ENCODE peak calls at places on chromosomes 11 and 22, in five cellular contexts. One of them, this sample, is unnamed.

GRCh38 chr11:119091083-119091650 is 6.5 kb downstream of the HMBS start:
- DNase-seq in MCF 10A: no peak
- DNase-seq in GM12865: no peak
- DNase-seq in GM13976: no peak
- DNase-seq in mucosa of descending colon: no peak
- DNase-seq in this sample: no peak

GRCh38 chr22:20205464-20205963 is 54.7 kb upstream of the CCDC188 start:
- DNase-seq in GM13976: no peak
- DNase-seq in MCF 10A: no peak
- DNase-seq in GM12865: no peak
- DNase-seq in mucosa of descending colon: no peak
- DNase-seq in this sample: no peak

GRCh38 chr11:117833401-117833891 is 8.9 kb upstream of the FXYD2 start:
- DNase-seq in mucosa of descending colon: peak; percentile 91
- DNase-seq in GM12865: no peak
- DNase-seq in MCF 10A: peak; percentile 75
- DNase-seq in GM13976: no peak
- DNase-seq in this sample: no peak

GRCh38 chr11:26753738-26754504 is 32.1 kb upstream of the SLC5A12 start:
- DNase-seq in GM12865: peak; percentile 57
- DNase-seq in MCF 10A: peak; percentile 75
- DNase-seq in GM13976: no peak
- DNase-seq in mucosa of descending colon: no peak
- DNase-seq in this sample: peak; percentile 11

GRCh38 chr11:121367434-121367833 is 74.9 kb downstream of the SC5D start:
- DNase-seq in MCF 10A: peak; percentile 16
- DNase-seq in GM13976: peak; percentile 71
- DNase-seq in GM12865: peak; percentile 95
- DNase-seq in mucosa of descending colon: no peak
- DNase-seq in this sample: peak; percentile 16

GRCh38 chr11:79273781-79274180 is 167.0 kb downstream of the TENM4 start:
- DNase-seq in mucosa of descending colon: no peak
- DNase-seq in GM12865: no peak
- DNase-seq in GM13976: no peak
- DNase-seq in MCF 10A: no peak
- DNase-seq in this sample: no peak

GRCh38 chr11:70159612-70160570 is 43.2 kb upstream of the FADD start:
- DNase-seq in GM13976: no peak
- DNase-seq in MCF 10A: peak; percentile 97
- DNase-seq in GM12865: no peak
- DNase-seq in mucosa of descending colon: peak; percentile 77
- DNase-seq in this sample: no peak

GRCh38 chr11:119702261-119702591 is 26.8 kb downstream of the NECTIN1 start:
- DNase-seq in GM13976: no peak
- DNase-seq in mucosa of descending colon: no peak
- DNase-seq in GM12865: no peak
- DNase-seq in MCF 10A: no peak
- DNase-seq in this sample: no peak

GRCh38 chr11:2173761-2174160 is 2.1 kb upstream of the TH start:
- DNase-seq in GM13976: no peak
- DNase-seq in mucosa of descending colon: no peak
- DNase-seq in GM12865: no peak
- DNase-seq in MCF 10A: no peak
- DNase-seq in this sample: no peak

GRCh38 chr11:112113539-112114457 is 27.1 kb downstream of the SDHD start:
- DNase-seq in GM12865: peak; percentile 51
- DNase-seq in mucosa of descending colon: no peak
- DNase-seq in MCF 10A: peak; percentile 75
- DNase-seq in GM13976: peak; percentile 57
- DNase-seq in this sample: no peak

GRCh38 chr11:19712281-19713220 is at the start of gene NAV2:
- DNase-seq in MCF 10A: peak; percentile 94
- DNase-seq in GM12865: peak; percentile 86
- DNase-seq in mucosa of descending colon: peak; percentile 92
- DNase-seq in GM13976: peak; percentile 95
- DNase-seq in this sample: peak; percentile 77
- TF ChIP-seq CTCF in MCF 10A: no peak
- TF ChIP-seq CTCF in GM12865: no peak
- TF ChIP-seq CTCF in mucosa of descending colon: no peak
- TF ChIP-seq CTCF in GM13976: no peak
- TF ChIP-seq CTCF in this sample: no peak

DNA sequence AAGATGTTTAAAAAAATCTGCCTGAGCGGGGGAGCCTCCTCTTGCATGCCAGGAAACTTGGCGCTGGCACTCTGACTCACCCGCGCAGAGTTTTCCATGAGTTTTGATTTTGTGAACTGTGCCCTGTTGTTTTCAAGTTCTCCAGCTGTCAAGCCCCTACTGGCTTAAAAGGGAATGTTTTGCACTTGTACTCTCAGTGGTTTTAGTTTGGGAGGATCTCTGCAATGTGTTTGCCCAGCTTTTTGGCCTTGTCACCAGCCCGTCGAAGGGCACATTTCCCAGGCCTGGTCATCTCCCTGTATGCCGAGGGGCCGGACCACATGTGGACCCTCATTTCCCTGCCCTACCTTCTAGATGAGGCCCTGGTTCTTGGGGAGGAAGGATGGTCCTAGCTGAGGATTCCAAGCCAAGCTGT is 12.2 kb downstream of the MRGPRF start:
- DNase-seq in GM13976: no peak
- DNase-seq in GM12865: no peak
- DNase-seq in mucosa of descending colon: no peak
- DNase-seq in MCF 10A: peak; percentile 67
- DNase-seq in this sample: no peak
- TF ChIP-seq CTCF in GM13976: no peak
- TF ChIP-seq CTCF in GM12865: peak; percentile 11
- TF ChIP-seq CTCF in mucosa of descending colon: no peak
- TF ChIP-seq CTCF in MCF 10A: peak; percentile 25
- TF ChIP-seq CTCF in this sample: no peak

GRCh38 chr11:78127408-78127807 is 12.0 kb downstream of the ALG8 start:
- DNase-seq in GM12865: no peak
- DNase-seq in GM13976: no peak
- DNase-seq in MCF 10A: no peak
- DNase-seq in mucosa of descending colon: no peak
- DNase-seq in this sample: no peak

GRCh38 chr11:78132475-78132874 is 7.0 kb downstream of the ALG8 start:
- DNase-seq in mucosa of descending colon: no peak
- DNase-seq in GM12865: no peak
- DNase-seq in MCF 10A: no peak
- DNase-seq in GM13976: no peak
- DNase-seq in this sample: no peak

DNA sequence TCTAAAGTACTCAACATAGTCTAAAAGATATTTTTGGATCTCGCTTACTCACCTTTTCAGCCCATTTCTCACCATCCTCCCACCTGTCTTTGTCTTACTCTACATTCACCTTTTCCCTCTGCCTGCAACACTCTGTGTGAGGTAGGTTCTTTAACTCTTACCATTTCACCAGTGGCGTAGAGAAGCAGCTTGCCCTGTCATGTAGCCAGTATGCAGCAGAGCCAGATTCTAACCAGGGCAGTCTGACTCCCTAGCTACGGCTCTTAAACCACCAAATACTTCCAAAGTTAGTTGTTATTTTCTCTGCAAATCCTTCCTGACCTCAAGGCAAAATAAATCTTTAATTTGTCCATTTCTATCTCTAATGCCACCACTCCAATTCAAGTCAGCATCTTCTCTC is 7.5 kb downstream of the ALG8 start:
- DNase-seq in mucosa of descending colon: no peak
- DNase-seq in GM12865: no peak
- DNase-seq in MCF 10A: no peak
- DNase-seq in GM13976: no peak
- DNase-seq in this sample: no peak
- TF ChIP-seq CTCF in mucosa of descending colon: no peak
- TF ChIP-seq CTCF in GM12865: no peak
- TF ChIP-seq CTCF in MCF 10A: no peak
- TF ChIP-seq CTCF in GM13976: no peak
- TF ChIP-seq CTCF in this sample: no peak

GRCh38 chr11:12963789-12964536 is 45.2 kb upstream of the RASSF10 start:
- DNase-seq in GM12865: peak; percentile 72
- DNase-seq in mucosa of descending colon: peak; percentile 53
- DNase-seq in MCF 10A: peak; percentile 80
- DNase-seq in GM13976: peak; percentile 84
- DNase-seq in this sample: peak; percentile 70

GRCh38 chr11:12963051-12963450 is 46.1 kb upstream of the RASSF10 start:
- DNase-seq in mucosa of descending colon: no peak
- DNase-seq in GM13976: no peak
- DNase-seq in MCF 10A: no peak
- DNase-seq in GM12865: no peak
- DNase-seq in this sample: no peak

GRCh38 chr11:12958984-12959383 is 50.1 kb upstream of the RASSF10 start:
- DNase-seq in GM13976: no peak
- DNase-seq in GM12865: peak; percentile 17
- DNase-seq in MCF 10A: peak; percentile 18
- DNase-seq in mucosa of descending colon: no peak
- DNase-seq in this sample: no peak

GRCh38 chr11:12962306-12962705 is 46.8 kb upstream of the RASSF10 start:
- DNase-seq in GM13976: no peak
- DNase-seq in mucosa of descending colon: no peak
- DNase-seq in GM12865: no peak
- DNase-seq in MCF 10A: no peak
- DNase-seq in this sample: no peak

DNA sequence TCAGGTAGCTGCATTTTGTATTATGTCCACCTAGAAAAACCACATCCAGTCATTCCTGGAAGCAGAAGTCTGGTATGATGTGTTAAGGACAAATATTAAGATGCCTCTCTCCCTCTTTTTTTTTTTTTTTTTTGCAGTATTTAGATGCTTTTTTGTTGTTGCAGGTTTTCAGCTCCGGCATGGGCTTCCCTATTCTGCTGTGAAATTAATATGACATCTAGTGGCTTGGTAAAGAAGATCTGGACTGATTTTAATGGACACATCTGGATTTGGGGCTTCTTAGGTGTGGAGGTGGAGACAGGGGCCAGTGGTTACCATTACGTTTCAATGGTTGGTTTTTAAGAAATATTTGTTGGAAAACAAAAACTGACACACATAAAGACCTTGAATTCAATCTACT is 47.5 kb upstream of the RASSF10 start:
- DNase-seq in GM12865: no peak
- DNase-seq in GM13976: no peak
- DNase-seq in MCF 10A: no peak
- DNase-seq in mucosa of descending colon: no peak
- DNase-seq in this sample: no peak
- TF ChIP-seq CTCF in GM12865: no peak
- TF ChIP-seq CTCF in GM13976: no peak
- TF ChIP-seq CTCF in MCF 10A: no peak
- TF ChIP-seq CTCF in mucosa of descending colon: no peak
- TF ChIP-seq CTCF in this sample: no peak

GRCh38 chr22:32733196-32733595 is 68.3 kb upstream of the TIMP3 start:
- DNase-seq in mucosa of descending colon: no peak
- DNase-seq in GM12865: no peak
- DNase-seq in GM13976: no peak
- DNase-seq in MCF 10A: no peak
- DNase-seq in this sample: no peak

GRCh38 chr22:32731372-32731771 is 70.1 kb upstream of the TIMP3 start:
- DNase-seq in mucosa of descending colon: no peak
- DNase-seq in MCF 10A: no peak
- DNase-seq in GM13976: no peak
- DNase-seq in GM12865: no peak
- DNase-seq in this sample: no peak

GRCh38 chr22:32725369-32725988 is 76.0 kb upstream of the TIMP3 start:
- DNase-seq in mucosa of descending colon: no peak
- DNase-seq in GM13976: no peak
- DNase-seq in GM12865: no peak
- DNase-seq in MCF 10A: no peak
- DNase-seq in this sample: no peak

GRCh38 chr22:32728291-32728690 is 73.2 kb upstream of the TIMP3 start:
- DNase-seq in MCF 10A: no peak
- DNase-seq in GM13976: no peak
- DNase-seq in GM12865: peak; percentile 20
- DNase-seq in mucosa of descending colon: no peak
- DNase-seq in this sample: no peak

GRCh38 chr22:32729368-32729767 is 72.1 kb upstream of the TIMP3 start:
- DNase-seq in MCF 10A: no peak
- DNase-seq in mucosa of descending colon: no peak
- DNase-seq in GM12865: no peak
- DNase-seq in GM13976: no peak
- DNase-seq in this sample: no peak
- TF ChIP-seq CTCF in MCF 10A: no peak
- TF ChIP-seq CTCF in mucosa of descending colon: no peak
- TF ChIP-seq CTCF in GM12865: no peak
- TF ChIP-seq CTCF in GM13976: no peak
- TF ChIP-seq CTCF in this sample: no peak

GRCh38 chr11:6298605-6299004 is 21.7 kb downstream of the CAVIN3 start:
- DNase-seq in GM13976: no peak
- DNase-seq in GM12865: peak; percentile 55
- DNase-seq in MCF 10A: peak; percentile 55
- DNase-seq in mucosa of descending colon: no peak
- DNase-seq in this sample: peak; percentile 48
- TF ChIP-seq CTCF in GM13976: peak; percentile 43
- TF ChIP-seq CTCF in GM12865: peak; percentile 58
- TF ChIP-seq CTCF in MCF 10A: peak; percentile 54
- TF ChIP-seq CTCF in mucosa of descending colon: no peak
- TF ChIP-seq CTCF in this sample: peak; percentile 35

DNA sequence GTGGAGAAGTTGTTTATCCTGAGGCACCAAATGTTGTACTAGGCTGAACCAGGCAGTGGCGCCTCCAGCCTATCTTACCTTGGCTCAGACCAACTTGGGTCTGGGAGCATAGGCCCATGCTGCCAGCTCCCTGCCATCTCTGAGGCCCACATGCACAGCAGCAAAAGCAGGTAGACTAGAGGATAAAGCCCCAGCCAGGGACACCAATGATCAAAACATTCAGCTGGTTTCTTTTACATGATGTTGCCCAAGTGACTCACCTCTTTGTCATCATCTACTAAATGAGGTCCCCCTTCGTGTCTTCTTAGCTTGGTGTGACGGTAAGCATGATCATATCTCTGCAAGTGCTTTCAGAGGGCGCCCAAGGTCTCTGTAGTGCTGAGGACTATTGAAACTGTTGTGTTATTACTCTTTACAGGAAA is 112.1 kb upstream of the DRD2 start:
- DNase-seq in MCF 10A: peak; percentile 7
- DNase-seq in mucosa of descending colon: no peak
- DNase-seq in GM13976: peak; percentile 26
- DNase-seq in GM12865: peak; percentile 58
- DNase-seq in this sample: peak; percentile 62
- TF ChIP-seq CTCF in MCF 10A: no peak
- TF ChIP-seq CTCF in mucosa of descending colon: no peak
- TF ChIP-seq CTCF in GM13976: no peak
- TF ChIP-seq CTCF in GM12865: peak; percentile 7
- TF ChIP-seq CTCF in this sample: no peak

GRCh38 chr11:101864098-101864497 is 50.7 kb upstream of the CEP126 start:
- DNase-seq in GM13976: no peak
- DNase-seq in mucosa of descending colon: no peak
- DNase-seq in MCF 10A: no peak
- DNase-seq in GM12865: no peak
- DNase-seq in this sample: no peak
- TF ChIP-seq CTCF in GM13976: no peak
- TF ChIP-seq CTCF in mucosa of descending colon: no peak
- TF ChIP-seq CTCF in MCF 10A: no peak
- TF ChIP-seq CTCF in GM12865: no peak
- TF ChIP-seq CTCF in this sample: no peak

This sample was measured in activated CD8-positive, alpha-beta T cell treated with anti-CD3 and anti-CD28 coated beads for 36 hours.